ENCODE peak calls at places on chromosomes 4 and X, in four cellular contexts. R is GM12891, X is GM12878, I is H1. O is an unnamed sample.

GRCh38 chr4:89134775-89135319 is 23.5 kb downstream of the TIGD2 start:
- DNase-seq in I (no peak), R (no peak), X (no peak), O (no peak)

GRCh38 chr4:83617371-83618021 is 81.6 kb downstream of the GPAT3 start:
- DNase-seq in X (no peak), I (no peak), R (no peak), O (no peak)

GRCh38 chr4:140861359-140862181 is 105.4 kb upstream of the TBC1D9 start:
- DNase-seq in X (peak; percentile 17), R (peak; percentile 17), I (peak; percentile 36), O (no peak)

GRCh38 chr4:126705271-126705670 is 927.5 kb upstream of the INTU start:
- DNase-seq in I (no peak), R (no peak), X (no peak), O (no peak)

GRCh38 chrX:136146614-136147319 is 566 bp upstream of the FHL1 start:
- DNase-seq in R (no peak), I (no peak), X (no peak), O (peak; percentile 28)

GRCh38 chrX:113370001-113370400 is 529.4 kb upstream of the AMOT start:
- DNase-seq in R (no peak), X (no peak), I (no peak), O (no peak)

GRCh38 chr4:71232846-71233245 is 106.0 kb upstream of the SLC4A4 start:
- DNase-seq in X (no peak), R (no peak), I (no peak), O (no peak)

GRCh38 chrX:71128915-71129765 is 10.7 kb downstream of the MED12 start:
- DNase-seq in R (no peak), I (no peak), X (no peak), O (peak; percentile 50)

GRCh38 chr4:119785963-119786362 is 157.4 kb upstream of the PDE5A start:
- DNase-seq in X (no peak), I (no peak), R (no peak), O (no peak)

GRCh38 chr4:170888660-170889059 is 798.9 kb upstream of the AADAT start:
- DNase-seq in X (no peak), I (no peak), R (no peak), O (no peak)

GRCh38 chr4:94765653-94766052 is 7.9 kb downstream of the BMPR1B start:
- DNase-seq in I (no peak), X (no peak), R (no peak), O (no peak)

GRCh38 chr4:94764069-94764468 is 6.3 kb downstream of the BMPR1B start:
- DNase-seq in R (no peak), X (no peak), I (no peak), O (no peak)

GRCh38 chr4:94767446-94767845 is 9.7 kb downstream of the BMPR1B start:
- DNase-seq in I (no peak), X (no peak), R (no peak), O (no peak)

GRCh38 chr4:94765174-94765573 is 7.4 kb downstream of the BMPR1B start:
- DNase-seq in R (no peak), I (no peak), X (no peak), O (no peak)

DNA sequence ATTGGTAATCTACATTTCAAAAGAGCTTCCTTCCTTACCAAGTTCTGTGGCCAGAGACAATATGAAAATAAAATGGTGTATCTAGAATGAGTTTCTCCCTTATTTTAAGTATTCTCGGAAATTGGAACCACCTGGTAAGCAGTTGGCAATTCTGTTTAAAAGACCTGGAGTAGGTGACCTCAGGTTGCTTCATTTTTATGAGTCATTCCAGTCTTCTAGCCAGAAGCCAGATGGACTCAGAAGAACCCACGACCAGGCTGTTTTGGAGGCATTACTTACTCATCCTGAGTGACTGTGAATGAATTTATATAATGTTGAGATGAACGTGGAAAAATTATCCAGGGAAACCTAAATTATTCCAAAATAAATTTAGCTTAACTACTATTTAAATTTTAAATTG is 9.1 kb downstream of the BMPR1B start:
- DNase-seq in R (no peak), I (no peak), X (no peak), O (no peak)
- TF ChIP-seq TAF1 in R (no peak), I (no peak), X (no peak), O (no peak)

DNA sequence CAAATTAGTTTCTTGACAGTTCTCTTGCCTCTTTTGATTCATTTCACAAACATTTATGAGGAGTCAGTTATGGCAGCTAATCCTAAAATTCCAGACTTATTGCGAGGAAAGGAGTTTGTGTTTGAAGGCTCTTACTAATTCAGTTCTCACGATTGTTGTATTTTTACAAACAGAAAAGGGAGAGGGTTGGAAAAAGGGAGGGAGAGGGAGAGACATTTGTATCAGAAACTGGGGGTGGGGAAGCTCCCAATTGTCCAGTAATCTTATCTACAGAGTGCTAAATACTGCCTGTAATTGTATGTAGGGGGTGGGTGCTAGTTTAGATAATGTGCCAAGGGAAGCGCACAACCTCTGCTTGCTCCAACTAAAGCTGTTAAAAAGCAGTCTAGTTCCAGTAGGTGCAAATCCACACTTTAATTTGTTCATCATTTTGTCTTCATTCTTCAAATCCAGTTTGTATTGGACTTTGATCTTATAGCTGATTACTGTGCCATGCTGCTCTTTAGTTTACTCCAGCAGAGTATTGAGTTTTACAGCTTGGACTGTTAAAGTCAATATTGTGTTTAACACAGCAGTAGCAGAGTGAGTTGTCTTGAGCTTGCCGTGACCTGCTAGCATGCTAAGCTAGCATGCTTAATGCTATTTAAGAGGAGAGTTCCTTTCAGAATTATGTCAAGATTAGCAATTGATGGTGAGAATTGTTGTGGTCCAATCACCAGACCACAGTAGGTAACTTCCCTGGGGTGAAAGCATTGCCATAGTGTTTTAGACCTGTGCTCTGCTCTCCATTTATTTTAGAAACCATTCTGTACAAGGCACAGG is 13.9 kb downstream of the FNIP2 start:
- DNase-seq in R (no peak), X (peak; percentile 46), I (no peak), O (no peak)
- TF ChIP-seq TAF1 in R (no peak), X (no peak), I (no peak), O (no peak)

GRCh38 chr4:10299601-10300000 is 157.6 kb downstream of the ZNF518B start:
- DNase-seq in X (no peak), R (no peak), I (no peak), O (no peak)

GRCh38 chr4:10302096-10302495 is 155.1 kb downstream of the ZNF518B start:
- DNase-seq in R (no peak), X (no peak), I (no peak), O (no peak)

GRCh38 chr4:10295326-10295725 is 161.9 kb downstream of the ZNF518B start:
- DNase-seq in R (no peak), X (no peak), I (no peak), O (no peak)

GRCh38 chr4:10296730-10297129 is 160.5 kb downstream of the ZNF518B start:
- DNase-seq in R (no peak), I (no peak), X (no peak), O (no peak)

GRCh38 chr4:10298681-10299080 is 158.5 kb downstream of the ZNF518B start:
- DNase-seq in R (no peak), X (no peak), I (no peak), O (no peak)
- TF ChIP-seq TAF1 in R (no peak), X (no peak), I (no peak), O (no peak)

DNA sequence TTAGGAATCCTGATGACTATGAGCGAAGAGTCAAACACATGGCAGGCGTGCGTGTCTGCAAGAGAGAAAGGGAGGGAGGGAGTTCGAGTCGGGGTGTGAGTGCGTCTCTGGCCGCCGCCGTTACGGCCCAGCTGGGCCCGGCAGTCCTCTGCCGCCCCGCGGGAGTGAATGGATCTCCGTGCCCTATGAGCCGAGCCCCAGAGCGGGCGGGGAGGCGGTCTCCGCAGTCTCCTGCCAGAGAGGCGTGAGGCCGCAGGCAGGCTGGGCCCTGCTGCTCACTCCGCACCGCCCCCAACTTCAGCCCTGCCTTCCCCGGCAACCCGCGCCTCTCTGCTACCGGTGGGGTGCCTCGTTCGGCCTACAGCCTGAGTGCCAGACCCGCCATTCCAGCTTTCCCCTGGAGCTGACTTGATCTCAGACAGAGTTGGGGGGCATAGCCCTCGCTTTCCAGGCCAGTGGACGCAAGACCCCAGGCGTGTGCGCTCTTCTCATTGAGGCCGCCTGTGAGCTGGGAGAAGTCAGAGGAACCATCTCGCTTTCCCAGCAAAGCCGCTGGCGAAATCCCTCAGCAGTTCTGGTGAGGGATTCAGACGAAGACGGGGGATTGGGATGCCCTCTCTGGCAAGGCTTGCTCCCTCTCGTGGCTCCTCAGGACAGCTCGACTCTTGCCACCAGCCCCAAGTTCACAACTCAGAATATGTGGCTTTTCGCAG is 1.4 kb downstream of the SLC16A2 start:
- DNase-seq in X (no peak), R (peak; percentile 26), I (no peak), O (no peak)
- TF ChIP-seq TAF1 in X (no peak), R (no peak), I (peak; percentile 37), O (no peak)

GRCh38 chr4:138868562-138868961 is 147.0 kb upstream of the NOCT start:
- DNase-seq in X (no peak), I (no peak), R (no peak), O (no peak)

GRCh38 chr4:138869631-138870030 is 145.9 kb upstream of the NOCT start:
- DNase-seq in R (no peak), X (no peak), I (no peak), O (no peak)

GRCh38 chr4:138869165-138869564 is 146.4 kb upstream of the NOCT start:
- DNase-seq in I (no peak), X (no peak), R (no peak), O (no peak)

GRCh38 chr4:138867404-138867803 is 148.2 kb upstream of the NOCT start:
- DNase-seq in I (no peak), X (no peak), R (no peak), O (no peak)

GRCh38 chr4:138870739-138871633 is 144.6 kb upstream of the NOCT start:
- DNase-seq in R (peak; percentile 39), X (peak; percentile 7), I (peak; percentile 41), O (peak; percentile 24)
- TF ChIP-seq TAF1 in R (no peak), X (no peak), I (no peak), O (no peak)

GRCh38 chrX:46279214-46279924 is 265.9 kb downstream of the ZNF674 start:
- DNase-seq in I (no peak), R (no peak), X (no peak), O (no peak)
- TF ChIP-seq TAF1 in I (no peak), R (no peak), X (no peak), O (no peak)

GRCh38 chr4:123288309-123289025 is 108.1 kb upstream of the SPRY1 start:
- DNase-seq in X (no peak), I (no peak), R (no peak), O (no peak)

GRCh38 chr4:123286903-123287466 is 109.6 kb upstream of the SPRY1 start:
- DNase-seq in R (no peak), X (no peak), I (no peak), O (no peak)

GRCh38 chr4:123278755-123279154 is 117.8 kb upstream of the SPRY1 start:
- DNase-seq in R (no peak), X (no peak), I (no peak), O (no peak)

GRCh38 chr4:123284166-123284565 is 112.4 kb upstream of the SPRY1 start:
- DNase-seq in I (no peak), X (no peak), R (no peak), O (no peak)
- TF ChIP-seq TAF1 in I (no peak), X (no peak), R (no peak), O (no peak)

GRCh38 chr4:153916273-153916755 is 127.4 kb upstream of the SFRP2 start:
- DNase-seq in R (no peak), I (no peak), X (peak; percentile 51), O (no peak)
- TF ChIP-seq TAF1 in R (no peak), I (no peak), X (no peak), O (no peak)

O was measured in GM12892.